ENCODE peak calls at places on chromosomes 12 and 14, in eight cellular contexts. C is A549, D is Peyer's patch, N is WTC11, J is GM06990, A is PC-9, R is astrocyte of the cerebellum, W is RWPE1. U is an unnamed sample.

GRCh38 chr12:63668028-63668799 is at the start of gene DPY19L2:
- DNase-seq in A (peak; percentile 22), C (peak; percentile 40), R (peak; percentile 8), D (peak; percentile 56), W (peak; percentile 5), N (peak; percentile 73), J (peak; percentile 49), U (peak; percentile 85)

GRCh38 chr12:124709722-124710656 is 142.6 kb upstream of the NCOR2 start:
- DNase-seq in J (no peak), A (no peak), W (no peak), R (no peak), D (no peak), C (no peak), N (no peak), U (no peak)

GRCh38 chr12:102528111-102528510 is 47.7 kb upstream of the IGF1 start:
- DNase-seq in A (no peak), D (no peak), C (no peak), J (no peak), N (no peak), W (no peak), R (no peak), U (no peak)

GRCh38 chr12:68034567-68034966 is 45.3 kb downstream of the IFNG-AS1 start:
- DNase-seq in D (no peak), R (no peak), C (no peak), A (no peak), N (no peak), J (no peak), W (no peak), U (no peak)

GRCh38 chr14:76985021-76985420 is 43.5 kb downstream of the IRF2BPL start:
- DNase-seq in N (no peak), C (no peak), A (no peak), W (no peak), R (no peak), D (no peak), J (no peak), U (no peak)

GRCh38 chr14:55867726-55868125 is 250.5 kb upstream of the PELI2 start:
- DNase-seq in W (no peak), C (no peak), R (no peak), N (no peak), D (no peak), A (no peak), J (no peak), U (no peak)

GRCh38 chr12:123712780-123713319 is 697 bp downstream of the ATP6V0A2 start:
- DNase-seq in J (no peak), D (peak; percentile 58), N (no peak), R (no peak), C (no peak), W (no peak), A (no peak), U (no peak)

GRCh38 chr14:94161979-94162378 is 12.1 kb upstream of the PPP4R4 start:
- DNase-seq in J (no peak), N (no peak), D (no peak), R (no peak), A (no peak), C (no peak), W (no peak), U (no peak)

GRCh38 chr12:88889326-88890110 is 309.2 kb upstream of the KITLG start:
- DNase-seq in C (no peak), R (peak; percentile 55), N (no peak), A (no peak), J (no peak), D (no peak), W (no peak), U (no peak)

GRCh38 chr14:78933948-78934524 is 763.9 kb downstream of the NRXN3 start:
- DNase-seq in D (no peak), N (no peak), C (peak; percentile 31), R (peak; percentile 12), A (peak; percentile 8), W (peak; percentile 38), J (no peak), U (peak; percentile 5)

GRCh38 chr14:32635103-32635719 is 303.5 kb upstream of the NPAS3 start:
- DNase-seq in J (no peak), D (no peak), R (peak; percentile 37), N (no peak), W (peak; percentile 8), C (no peak), A (no peak), U (no peak)

GRCh38 chr14:29410581-29410980 is 517.1 kb downstream of the PRKD1 start:
- DNase-seq in W (no peak), D (no peak), C (no peak), J (no peak), R (no peak), N (no peak), A (no peak), U (no peak)

GRCh38 chr12:127293507-127294310 is 973.3 kb upstream of the TMEM132C start:
- DNase-seq in A (peak; percentile 57), W (peak; percentile 60), R (peak; percentile 23), C (peak; percentile 8), J (no peak), N (peak; percentile 27), D (peak; percentile 67), U (peak; percentile 76)

GRCh38 chr12:109139360-109139759 is 23.0 kb downstream of the ACACB start:
- DNase-seq in C (no peak), R (no peak), W (no peak), N (no peak), D (no peak), J (no peak), A (no peak), U (no peak)

GRCh38 chr12:66061557-66062279 is 68.8 kb downstream of the LLPH start:
- DNase-seq in J (no peak), N (peak; percentile 25), A (no peak), W (no peak), C (no peak), R (no peak), D (no peak), U (no peak)

GRCh38 chr12:110807640-110808039 is 39.1 kb upstream of the CCDC63 start:
- DNase-seq in R (no peak), W (no peak), D (no peak), A (no peak), J (no peak), N (no peak), C (no peak), U (no peak)

GRCh38 chr12:16300706-16301105 is 23.2 kb upstream of the SLC15A5 start:
- DNase-seq in J (no peak), W (no peak), N (no peak), D (no peak), A (no peak), C (no peak), R (no peak), U (no peak)

GRCh38 chr12:132471011-132471857 is 18.7 kb upstream of the FBRSL1 start:
- DNase-seq in W (no peak), R (no peak), J (no peak), D (no peak), N (no peak), C (no peak), A (no peak), U (no peak)

GRCh38 chr12:46546634-46547273 is 174.2 kb upstream of the SLC38A2 start:
- DNase-seq in R (no peak), D (no peak), A (no peak), J (no peak), W (peak; percentile 20), C (no peak), N (no peak), U (no peak)

GRCh38 chr12:130872179-130873096 is 572 bp downstream of the RAN start:
- DNase-seq in D (peak; percentile 73), W (peak; percentile 20), C (peak; percentile 46), N (peak; percentile 32), J (peak; percentile 71), R (no peak), A (peak; percentile 33), U (peak; percentile 64)

GRCh38 chr14:51297066-51297465 is 57.0 kb downstream of the TMX1 start:
- DNase-seq in C (no peak), A (no peak), W (no peak), R (no peak), J (no peak), D (no peak), N (no peak), U (no peak)

GRCh38 chr12:32312049-32312670 is 87.2 kb upstream of the FGD4 start:
- DNase-seq in J (no peak), R (peak; percentile 70), N (no peak), C (peak; percentile 45), W (peak; percentile 41), D (no peak), A (no peak), U (peak; percentile 6)
- TF ChIP-seq CTCF in J (peak; percentile 43), R (peak; percentile 57), N (no peak), C (peak; percentile 81), W (peak; percentile 65), D (peak; percentile 63), A (peak; percentile 72), U (peak; percentile 45)

GRCh38 chr12:49646331-49646830 is 23.0 kb downstream of the PRPF40B start:
- DNase-seq in C (no peak), J (no peak), R (no peak), W (no peak), N (no peak), A (no peak), D (no peak), U (no peak)
- TF ChIP-seq CTCF in C (no peak), J (no peak), R (no peak), W (no peak), N (no peak), A (no peak), D (no peak), U (no peak)

DNA sequence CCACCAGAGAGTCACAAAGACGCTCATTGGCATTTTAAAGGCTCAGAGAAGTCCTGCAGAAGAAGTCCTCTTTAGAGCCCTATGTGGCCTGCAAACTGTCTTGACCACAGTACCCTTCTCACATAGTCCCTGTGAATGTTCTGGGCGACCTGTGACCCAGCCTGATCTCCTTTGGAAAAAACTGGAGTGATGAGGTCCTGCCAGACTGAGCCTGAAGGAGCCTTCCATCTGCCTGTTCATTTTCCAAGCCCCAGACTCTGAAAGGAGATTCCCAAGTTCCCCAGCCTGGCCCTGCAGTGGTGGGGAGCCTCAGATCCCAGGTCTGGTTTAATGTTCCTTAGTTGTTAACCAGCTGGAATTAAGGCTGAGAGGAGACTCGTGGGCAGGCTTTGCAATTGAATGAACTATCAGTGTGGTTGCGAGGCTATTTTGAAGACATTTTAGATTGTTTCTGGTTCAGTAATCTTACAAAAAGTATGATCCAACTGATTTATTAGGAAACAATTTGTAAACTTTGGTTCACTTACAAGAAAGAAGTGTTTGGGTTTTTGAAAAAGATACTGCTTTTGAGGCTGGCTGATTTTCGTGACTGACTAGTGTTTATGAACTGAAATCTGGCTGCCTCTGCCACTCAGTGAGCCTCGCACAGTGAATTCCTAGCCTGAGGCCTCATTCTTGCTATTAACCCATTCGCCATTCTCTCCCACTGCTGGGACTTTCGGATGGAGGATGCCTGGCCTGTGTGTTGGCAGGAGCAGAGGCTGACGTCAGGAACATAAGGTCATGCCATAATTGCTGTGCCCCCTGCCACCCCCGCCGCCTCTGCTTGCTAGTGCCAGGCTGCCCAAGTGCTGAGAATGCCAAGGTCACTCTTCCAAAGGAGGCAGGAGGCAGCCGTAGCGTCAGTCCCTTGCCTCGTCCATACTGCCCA is 249.0 kb downstream of the CACNA1C start:
- DNase-seq in C (no peak), W (no peak), R (peak; percentile 73), J (no peak), D (no peak), A (no peak), N (no peak), U (no peak)
- TF ChIP-seq CTCF in C (no peak), W (no peak), R (no peak), J (no peak), D (no peak), A (no peak), N (no peak), U (no peak)

GRCh38 chr14:64937821-64938193 is 4.7 kb downstream of the GPX2 start:
- DNase-seq in W (no peak), N (no peak), R (no peak), D (no peak), A (no peak), J (no peak), C (peak; percentile 29), U (no peak)
- TF ChIP-seq CTCF in W (no peak), N (no peak), R (peak; percentile 44), D (peak; percentile 38), A (peak; percentile 63), J (no peak), C (peak; percentile 49), U (no peak)

GRCh38 chr12:103768467-103769123 is 72.4 kb downstream of the NT5DC3 start:
- DNase-seq in A (no peak), J (no peak), C (no peak), N (no peak), R (no peak), W (no peak), D (no peak), U (no peak)
- TF ChIP-seq CTCF in A (no peak), J (no peak), C (peak; percentile 14), N (no peak), R (no peak), W (no peak), D (no peak), U (no peak)

U was measured in nephron progenitor cell.